ENCODE peak calls at places on chromosomes 4 and X, in nine cellular contexts. U is keratinocyte, A is AG09319, M is brain microvascular endothelial cell, C is WTC11, I is A549, W is nephron progenitor cell, N is Calu3, F is cardiac fibroblast. S is an unnamed sample.

GRCh38 chr4:118279920-118280432 is 72.8 kb downstream of the PRSS12 start:
- DNase-seq in U (no peak), A (no peak), M (no peak), C (no peak), I (no peak), W (no peak), N (no peak), F (no peak), S (no peak)

GRCh38 chr4:83454626-83455025 is 997 bp downstream of the HELQ start:
- DNase-seq in U (no peak), A (no peak), M (peak), C (no peak), I (no peak), W (no peak), N (no peak), F (peak), S (no peak)

GRCh38 chr4:40548256-40548655 is 81.4 kb downstream of the RBM47 start:
- DNase-seq in U (no peak), A (no peak), M (peak), C (no peak), I (no peak), W (no peak), N (no peak), F (peak), S (no peak)

GRCh38 chr4:112127048-112127637 is 18.1 kb upstream of the FAM241A start:
- DNase-seq in U (no peak), A (no peak), M (no peak), C (no peak), I (no peak), W (no peak), N (no peak), F (peak), S (no peak)

GRCh38 chr4:38905657-38906398 is 38.2 kb downstream of the FAM114A1 start:
- DNase-seq in U (no peak), A (no peak), M (no peak), C (no peak), I (no peak), W (no peak), N (no peak), F (no peak), S (no peak)

GRCh38 chr4:15874671-15875070 is 63.9 kb downstream of the FGFBP1 start:
- DNase-seq in U (no peak), A (no peak), M (no peak), C (no peak), I (no peak), W (no peak), N (no peak), F (no peak), S (no peak)

GRCh38 chr4:794911-795725 is 30.8 kb downstream of the CPLX1 start:
- DNase-seq in U (no peak), A (no peak), M (no peak), C (peak), I (no peak), W (peak), N (no peak), F (no peak), S (no peak)

GRCh38 chrX:67544871-67545771 is 1.3 kb downstream of the AR start:
- DNase-seq in U (no peak), A (no peak), M (peak), C (peak), I (peak), W (peak), N (no peak), F (peak), S (no peak)

GRCh38 chr4:81516241-81516640 is 44.5 kb upstream of the RASGEF1B start:
- DNase-seq in U (no peak), A (no peak), M (no peak), C (no peak), I (no peak), W (no peak), N (no peak), F (no peak), S (no peak)

GRCh38 chr4:141425124-141425523 is 204.4 kb downstream of the ZNF330 start:
- DNase-seq in U (no peak), A (no peak), M (peak), C (no peak), I (peak), W (no peak), N (no peak), F (peak), S (no peak)

GRCh38 chrX:16797358-16797757 is 11.1 kb downstream of the TXLNG start:
- DNase-seq in U (no peak), A (no peak), M (no peak), C (no peak), I (no peak), W (no peak), N (no peak), F (no peak), S (no peak)

GRCh38 chr4:74397748-74398426 is 32.9 kb downstream of the EREG start:
- DNase-seq in U (no peak), A (no peak), M (no peak), C (no peak), I (no peak), W (no peak), N (no peak), F (no peak), S (no peak)

GRCh38 chr4:75306496-75306895 is 207.7 kb downstream of the RCHY1 start:
- DNase-seq in U (no peak), A (no peak), M (no peak), C (no peak), I (no peak), W (no peak), N (no peak), F (no peak), S (no peak)

GRCh38 chrX:118226060-118226428 is 109.4 kb upstream of the KLHL13 start:
- DNase-seq in U (no peak), A (no peak), M (peak), C (no peak), I (peak), W (no peak), N (no peak), F (peak), S (peak)

GRCh38 chr4:118004088-118004487 is 30.2 kb upstream of the NDST3 start:
- DNase-seq in U (no peak), A (no peak), M (no peak), C (no peak), I (no peak), W (no peak), N (no peak), F (no peak), S (no peak)

GRCh38 chrX:147573266-147573665 is 338.5 kb upstream of the FMR1 start:
- DNase-seq in U (no peak), A (no peak), M (no peak), C (no peak), I (no peak), W (no peak), N (no peak), F (no peak), S (no peak)

GRCh38 chrX:147565239-147565638 is 346.5 kb upstream of the FMR1 start:
- DNase-seq in U (no peak), A (no peak), M (no peak), C (no peak), I (no peak), W (no peak), N (no peak), F (peak), S (no peak)

DNA sequence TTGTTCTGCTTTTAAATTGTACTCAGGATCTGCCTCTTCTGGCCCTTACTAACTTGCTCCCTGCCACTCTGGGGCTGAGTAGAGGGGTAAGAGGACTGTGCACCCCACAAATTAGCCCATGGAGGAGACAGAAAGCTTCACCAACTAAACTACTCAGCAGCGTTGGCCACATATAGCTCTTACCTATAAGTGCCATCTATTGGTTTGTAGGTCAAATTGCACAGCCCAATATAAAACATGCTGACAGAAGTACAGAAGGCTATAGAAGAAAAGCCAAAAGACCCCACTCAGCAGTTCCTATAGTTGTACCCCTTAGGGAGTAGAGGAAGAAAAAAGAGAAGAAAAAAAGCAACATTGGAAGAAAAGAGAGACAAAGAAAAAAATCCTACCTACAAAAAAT is 341.2 kb upstream of the FMR1 start:
- DNase-seq in U (no peak), A (no peak), M (no peak), C (no peak), I (no peak), W (no peak), N (no peak), F (no peak), S (no peak)
- TF ChIP-seq CTCF in U (peak), A (no peak), M (no peak), C (no peak), I (no peak), W (no peak), N (no peak), F (no peak), S (no peak)

DNA sequence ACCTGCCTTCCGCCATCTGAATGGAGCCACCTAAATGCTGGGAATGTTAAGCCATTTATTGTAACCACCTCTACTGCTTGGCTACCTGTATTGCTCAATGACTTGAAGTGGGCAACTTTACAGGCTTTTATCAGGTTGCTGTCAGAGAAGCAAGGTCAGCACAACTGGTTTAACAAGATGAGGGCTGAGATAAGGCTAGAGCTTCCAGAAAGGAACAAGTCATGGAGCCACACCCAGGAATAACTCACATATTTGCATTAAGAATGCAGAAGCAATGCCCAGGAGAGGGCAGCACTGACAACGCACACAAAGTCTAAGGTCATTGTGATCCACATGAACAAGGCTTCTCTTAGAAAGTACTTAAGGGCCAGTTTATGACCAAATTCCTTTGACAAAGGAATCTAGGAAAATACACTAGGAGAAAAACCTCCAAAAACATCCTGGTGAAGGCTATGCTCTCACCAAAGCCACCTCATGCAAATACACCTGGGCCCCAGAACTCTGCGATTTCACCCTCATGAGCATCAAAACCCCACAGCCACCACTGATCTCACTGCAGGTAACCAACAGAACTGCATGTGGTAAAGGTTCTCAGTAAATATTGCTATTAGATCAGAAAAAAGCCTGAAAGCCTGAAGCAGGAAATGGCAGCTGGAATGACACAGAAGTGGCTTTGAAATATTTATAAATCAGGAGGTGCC is 15.0 kb upstream of the STS start:
- DNase-seq in U (peak), A (no peak), M (peak), C (peak), I (peak), W (peak), N (peak), F (peak), S (no peak)
- TF ChIP-seq CTCF in U (peak), A (peak), M (peak), C (no peak), I (peak), W (no peak), N (peak), F (peak), S (peak)

DNA sequence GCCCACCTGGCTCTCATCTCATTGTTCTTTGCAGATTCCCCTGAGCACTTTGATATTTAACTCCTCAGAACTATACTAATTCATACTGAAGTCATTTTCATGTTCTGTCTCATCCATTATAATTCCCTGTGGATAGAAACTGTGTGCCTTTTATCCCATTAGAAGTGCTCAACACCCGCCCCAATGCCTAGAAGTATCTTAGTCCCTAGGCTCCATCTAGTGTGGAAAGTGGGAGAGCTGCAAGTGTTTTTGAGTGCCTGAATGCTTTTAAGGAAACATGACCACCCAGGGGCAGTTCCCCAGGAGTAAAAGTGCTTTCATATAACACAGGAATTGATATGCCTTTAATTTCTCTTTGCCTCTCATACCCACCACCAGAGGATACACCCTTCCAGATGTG is 117.0 kb downstream of the CHRDL1 start:
- DNase-seq in U (no peak), A (no peak), M (no peak), C (no peak), I (no peak), W (no peak), N (no peak), F (no peak), S (no peak)
- TF ChIP-seq CTCF in U (no peak), A (no peak), M (no peak), C (no peak), I (no peak), W (no peak), N (no peak), F (no peak), S (no peak)

DNA sequence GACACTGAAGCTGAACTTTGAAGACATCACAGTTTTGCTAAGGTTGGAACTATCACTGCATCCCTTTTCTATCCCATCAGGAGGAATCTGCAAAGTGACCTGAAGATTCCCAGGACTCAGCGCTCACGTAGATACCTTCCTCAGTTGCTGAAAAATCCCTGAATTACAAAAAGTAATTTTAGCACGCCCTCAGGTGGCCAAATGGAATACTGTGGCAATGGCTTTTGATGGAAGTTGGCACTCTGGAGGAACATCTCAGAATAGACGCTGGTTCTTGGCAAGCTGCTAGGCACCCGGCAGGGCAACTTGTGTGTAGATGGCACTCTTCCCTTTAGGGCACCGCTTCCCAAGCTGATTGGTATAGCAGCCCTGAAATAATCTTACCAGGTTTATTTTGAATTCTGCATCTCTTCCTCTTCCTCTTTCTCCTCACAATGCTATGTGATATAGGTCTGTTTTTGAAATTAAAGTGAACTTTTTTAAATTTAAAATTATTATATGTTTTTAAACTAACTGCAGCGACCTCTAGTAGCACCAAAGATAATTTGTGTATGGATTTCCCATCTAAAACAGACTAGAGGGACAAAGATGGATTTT is 16.3 kb upstream of the ESX1 start:
- DNase-seq in U (peak), A (no peak), M (peak), C (peak), I (peak), W (peak), N (peak), F (peak), S (peak)
- TF ChIP-seq CTCF in U (peak), A (peak), M (peak), C (no peak), I (peak), W (peak), N (peak), F (peak), S (peak)

GRCh38 chr4:24515698-24516097 is 68.7 kb downstream of the DHX15 start:
- DNase-seq in U (no peak), A (no peak), M (no peak), C (no peak), I (no peak), W (no peak), N (no peak), F (peak), S (peak)
- TF ChIP-seq CTCF in U (no peak), A (no peak), M (no peak), C (no peak), I (no peak), W (no peak), N (no peak), F (no peak), S (no peak)

GRCh38 chr4:90799895-90800294 is 672.7 kb downstream of the CCSER1 start:
- DNase-seq in U (no peak), A (no peak), M (no peak), C (no peak), I (no peak), W (no peak), N (no peak), F (no peak), S (no peak)
- TF ChIP-seq CTCF in U (no peak), A (no peak), M (no peak), C (no peak), I (no peak), W (no peak), N (no peak), F (no peak), S (no peak)

GRCh38 chrX:13996650-13997049 is 33.0 kb downstream of the GEMIN8 start:
- DNase-seq in U (no peak), A (no peak), M (no peak), C (no peak), I (no peak), W (no peak), N (no peak), F (no peak), S (no peak)
- TF ChIP-seq CTCF in U (no peak), A (no peak), M (no peak), C (no peak), I (no peak), W (no peak), N (no peak), F (no peak), S (no peak)

GRCh38 chrX:6644411-6644810 is 109.5 kb upstream of the VCX3A start:
- DNase-seq in U (no peak), A (no peak), M (no peak), C (no peak), I (peak), W (peak), N (no peak), F (no peak), S (no peak)
- TF ChIP-seq CTCF in U (peak), A (no peak), M (peak), C (no peak), I (no peak), W (no peak), N (no peak), F (peak), S (no peak)

GRCh38 chr4:186368291-186368690 is 102.3 kb downstream of the F11 start:
- DNase-seq in U (peak), A (no peak), M (no peak), C (no peak), I (no peak), W (no peak), N (no peak), F (no peak), S (no peak)

GRCh38 chr4:186360551-186360950 is 94.6 kb downstream of the F11 start:
- DNase-seq in U (no peak), A (no peak), M (no peak), C (no peak), I (no peak), W (no peak), N (no peak), F (no peak), S (no peak)

GRCh38 chr4:186366326-186366725 is 100.3 kb downstream of the F11 start:
- DNase-seq in U (no peak), A (no peak), M (no peak), C (peak), I (no peak), W (no peak), N (no peak), F (no peak), S (no peak)
- TF ChIP-seq CTCF in U (no peak), A (no peak), M (no peak), C (no peak), I (no peak), W (no peak), N (no peak), F (no peak), S (no peak)

DNA sequence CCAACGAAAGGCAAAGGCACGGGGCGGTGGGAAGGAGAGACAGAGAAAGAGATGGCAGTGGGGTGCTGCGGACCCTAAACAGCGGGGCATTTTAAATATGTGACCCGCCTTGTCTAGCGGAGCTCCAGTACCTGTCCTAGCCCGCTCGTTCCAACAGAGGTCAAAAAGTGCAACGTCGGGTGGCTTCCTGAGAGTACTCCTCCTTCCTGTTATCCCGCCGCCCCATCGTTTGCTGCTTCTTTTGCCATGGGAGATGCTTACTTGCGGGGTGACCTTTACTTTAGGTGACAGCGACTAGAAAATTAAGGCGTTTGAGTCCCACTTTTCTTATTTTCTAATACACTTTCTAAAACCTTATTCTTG is 734 bp downstream of the NRK start:
- DNase-seq in U (no peak), A (no peak), M (no peak), C (no peak), I (no peak), W (no peak), N (no peak), F (peak), S (no peak)
- TF ChIP-seq CTCF in U (no peak), A (no peak), M (no peak), C (no peak), I (no peak), W (no peak), N (no peak), F (no peak), S (no peak)

S was measured in GM13976.